ENCODE peak calls at places on chromosomes 11 and 22, in eight cellular contexts. D is activated CD4-positive, alpha-beta T cell treated with anti-CD3 and anti-CD28 coated beads for 4 hours; Y is GM12891; R is activated naive CD8-positive, alpha-beta T cell treated with anti-CD3 and anti-CD28 coated beads, Interleukin-2, amount 10 ng/mL, durations not matched to agents 7 days and 5 days; A is RWPE1; C is neuronal stem cell; Z is CD4-positive, alpha-beta T cell; G is EL. U is an unnamed sample.

GRCh38 chr11:76810151-76810853 is 27.1 kb downstream of the TSKU start:
- DNase-seq in D (peak), Y (no peak), R (no peak), A (peak), C (no peak), Z (no peak), G (peak), U (no peak)

GRCh38 chr11:75450826-75451783 is 18.1 kb upstream of the KLHL35 start:
- DNase-seq in D (peak), Y (peak), R (peak), A (no peak), C (no peak), Z (no peak), G (no peak), U (no peak)

GRCh38 chr11:7353100-7353499 is 101.4 kb downstream of the SYT9 start:
- DNase-seq in D (no peak), Y (peak), R (no peak), A (no peak), C (no peak), Z (no peak), G (peak), U (peak)

GRCh38 chr11:57287884-57288283 is 36.9 kb downstream of the TNKS1BP1 start:
- DNase-seq in D (no peak), Y (no peak), R (no peak), A (no peak), C (no peak), Z (no peak), G (no peak), U (no peak)

GRCh38 chr22:31248965-31249940 is 37.2 kb downstream of the LIMK2 start:
- DNase-seq in D (no peak), Y (no peak), R (no peak), A (no peak), C (no peak), Z (no peak), G (no peak), U (no peak)

GRCh38 chr22:25081409-25081824 is 118.2 kb upstream of the CRYBB3 start:
- DNase-seq in D (peak), Y (no peak), R (peak), A (peak), C (no peak), Z (peak), G (peak), U (no peak)

GRCh38 chr22:26185190-26185589 is 15.9 kb downstream of the SEZ6L start:
- DNase-seq in D (no peak), Y (no peak), R (no peak), A (no peak), C (no peak), Z (no peak), G (no peak), U (no peak)

GRCh38 chr22:23763579-23764331 is 965 bp downstream of the C22orf15 start:
- DNase-seq in D (peak), Y (peak), R (peak), A (no peak), C (no peak), Z (peak), G (no peak), U (no peak)

GRCh38 chr22:33985506-33985905 is 65.2 kb upstream of the LARGE1 start:
- DNase-seq in D (no peak), Y (no peak), R (no peak), A (no peak), C (no peak), Z (no peak), G (no peak), U (no peak)

GRCh38 chr11:129460714-129461113 is 85.1 kb downstream of the BARX2 start:
- DNase-seq in D (no peak), Y (no peak), R (no peak), A (no peak), C (no peak), Z (no peak), G (no peak), U (no peak)

GRCh38 chr11:121207485-121208115 is 85.0 kb upstream of the SC5D start:
- DNase-seq in D (no peak), Y (no peak), R (no peak), A (no peak), C (no peak), Z (no peak), G (no peak), U (no peak)